ENCODE peak calls at places on chromosomes 4 and X, in eight cellular contexts. U, N, G, K, V, S, Z and H are unnamed samples.

GRCh38 chr4:151174784-151175183 is 75.4 kb downstream of the RPS3A start:
- DNase-seq in U (no peak), N (no peak), G (no peak), K (no peak), V (no peak), S (no peak), Z (no peak), H (no peak)

GRCh38 chr4:113773756-113774155 is 12.2 kb upstream of the CAMK2D start:
- DNase-seq in U (no peak), N (no peak), G (no peak), K (no peak), V (no peak), S (no peak), Z (no peak), H (no peak)

GRCh38 chr4:24211821-24212220 is 322.0 kb upstream of the PPARGC1A start:
- DNase-seq in U (no peak), N (no peak), G (no peak), K (no peak), V (no peak), S (no peak), Z (no peak), H (no peak)

GRCh38 chr4:79682801-79683217 is 274.8 kb upstream of the GK2 start:
- DNase-seq in U (no peak), N (no peak), G (no peak), K (no peak), V (no peak), S (no peak), Z (no peak), H (no peak)

GRCh38 chrX:131288738-131289511 is at the start of gene IGSF1:
- DNase-seq in U (no peak), N (no peak), G (peak), K (no peak), V (no peak), S (peak), Z (peak), H (peak)

GRCh38 chr4:4559596-4559995 is 17.7 kb upstream of the STX18 start:
- DNase-seq in U (no peak), N (no peak), G (no peak), K (no peak), V (no peak), S (no peak), Z (no peak), H (no peak)

GRCh38 chrX:103878466-103879151 is 46.6 kb upstream of the RAB9B start:
- DNase-seq in U (peak), N (no peak), G (peak), K (no peak), V (no peak), S (peak), Z (no peak), H (peak)

GRCh38 chr4:77593993-77594392 is 11.6 kb upstream of the CXCL13 start:
- DNase-seq in U (no peak), N (no peak), G (no peak), K (no peak), V (no peak), S (no peak), Z (no peak), H (no peak)

GRCh38 chr4:80184053-80184790 is 13.1 kb upstream of the PRDM8 start:
- DNase-seq in U (peak), N (no peak), G (peak), K (peak), V (peak), S (peak), Z (peak), H (peak)

GRCh38 chr4:103425406-103425805 is 227.3 kb upstream of the CENPE start:
- DNase-seq in U (no peak), N (no peak), G (no peak), K (no peak), V (no peak), S (no peak), Z (no peak), H (no peak)

GRCh38 chrX:106726485-106727437 is at the start of gene RNF128:
- DNase-seq in U (peak), N (peak), G (peak), K (peak), V (peak), S (peak), Z (peak), H (no peak)

GRCh38 chr4:183158062-183158461 is 59.0 kb downstream of the WWC2 start:
- DNase-seq in U (no peak), N (no peak), G (no peak), K (no peak), V (no peak), S (no peak), Z (no peak), H (no peak)

GRCh38 chr4:137116144-137116543 is 416.1 kb downstream of the PCDH18 start:
- DNase-seq in U (no peak), N (no peak), G (no peak), K (no peak), V (no peak), S (no peak), Z (no peak), H (no peak)

GRCh38 chr4:176309772-176310171 is 10.0 kb upstream of the SPCS3 start:
- DNase-seq in U (no peak), N (no peak), G (no peak), K (no peak), V (no peak), S (peak), Z (no peak), H (no peak)

GRCh38 chrX:83022020-83022419 is 486.1 kb upstream of the POU3F4 start:
- DNase-seq in U (no peak), N (no peak), G (no peak), K (no peak), V (no peak), S (peak), Z (no peak), H (no peak)

GRCh38 chr4:337143-337931 is at the start of gene ZNF141:
- DNase-seq in U (no peak), N (peak), G (peak), K (peak), V (peak), S (peak), Z (peak), H (no peak)
- TF ChIP-seq POLR2A in U (no peak), N (peak), G (peak), K (peak), V (no peak), S (peak), Z (peak), H (no peak)

GRCh38 chrX:71067727-71068051 is 445 bp downstream of the SNX12 start:
- DNase-seq in U (no peak), N (no peak), G (peak), K (no peak), V (peak), S (no peak), Z (no peak), H (no peak)

GRCh38 chrX:71067079-71067478 is 1.1 kb downstream of the SNX12 start:
- DNase-seq in U (no peak), N (no peak), G (no peak), K (no peak), V (no peak), S (no peak), Z (no peak), H (no peak)

GRCh38 chrX:71070531-71070930 is 2.4 kb upstream of the SNX12 start:
- DNase-seq in U (no peak), N (no peak), G (no peak), K (no peak), V (no peak), S (no peak), Z (no peak), H (no peak)

DNA sequence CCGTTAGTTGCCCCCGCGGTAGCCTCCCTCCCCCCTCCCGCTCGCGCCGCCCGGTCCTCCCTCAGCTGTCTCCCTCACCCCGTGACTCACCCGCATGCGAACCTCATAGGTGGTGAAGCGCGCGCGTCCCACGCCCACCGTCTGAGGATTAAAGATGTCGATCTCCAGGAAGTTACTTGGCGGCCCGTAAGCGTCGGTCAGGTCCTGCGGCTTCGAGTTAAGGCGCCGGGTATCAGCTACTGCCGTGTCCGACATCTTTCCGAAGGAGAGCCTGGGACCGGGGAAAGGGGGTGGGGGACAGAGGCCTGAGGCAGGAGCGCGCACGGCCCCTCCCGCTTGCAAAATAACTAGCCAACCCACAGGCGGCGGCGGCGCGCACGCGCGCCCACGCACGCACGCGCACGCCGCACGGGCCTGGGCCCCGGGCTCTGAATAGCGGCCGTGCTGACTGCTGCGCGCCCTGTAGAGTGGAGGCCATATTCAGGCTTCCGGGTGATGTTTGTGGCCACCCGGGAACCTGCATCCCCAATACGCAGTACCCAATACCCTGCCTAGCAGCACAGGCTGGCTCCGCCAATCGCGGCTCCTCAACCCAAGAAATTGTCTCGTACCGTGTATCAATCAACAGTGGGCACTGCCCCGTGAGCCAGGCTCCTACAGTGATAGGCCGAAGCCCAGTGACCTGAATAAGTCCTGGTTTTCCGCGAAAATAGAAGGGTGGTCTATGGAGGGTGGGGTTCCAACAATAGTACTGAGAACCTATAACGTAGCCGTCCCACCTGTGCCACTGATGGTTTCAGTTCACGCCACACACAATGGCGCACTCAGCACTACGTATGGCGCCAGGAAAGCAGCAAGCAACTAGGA is at the start of gene SNX12:
- DNase-seq in U (peak), N (peak), G (peak), K (peak), V (peak), S (peak), Z (peak), H (peak)
- TF ChIP-seq POLR2A in U (peak), N (no peak), G (peak), K (peak), V (no peak), S (peak), Z (peak), H (peak)

GRCh38 chrX:38315186-38315585 is 12.1 kb downstream of the RPGR start:
- DNase-seq in U (no peak), N (no peak), G (no peak), K (no peak), V (no peak), S (no peak), Z (no peak), H (no peak)

GRCh38 chrX:38313190-38313589 is 14.1 kb downstream of the RPGR start:
- DNase-seq in U (no peak), N (no peak), G (no peak), K (no peak), V (no peak), S (no peak), Z (no peak), H (no peak)

GRCh38 chrX:38311743-38312142 is 15.6 kb downstream of the RPGR start:
- DNase-seq in U (no peak), N (no peak), G (no peak), K (no peak), V (no peak), S (no peak), Z (no peak), H (no peak)

GRCh38 chrX:38318196-38318595 is 9.1 kb downstream of the RPGR start:
- DNase-seq in U (no peak), N (no peak), G (no peak), K (no peak), V (no peak), S (no peak), Z (no peak), H (no peak)

GRCh38 chrX:38312436-38312835 is 14.9 kb downstream of the RPGR start:
- DNase-seq in U (peak), N (no peak), G (no peak), K (no peak), V (no peak), S (peak), Z (no peak), H (no peak)
- TF ChIP-seq POLR2A in U (no peak), N (no peak), G (no peak), K (no peak), V (no peak), S (no peak), Z (no peak), H (no peak)

DNA sequence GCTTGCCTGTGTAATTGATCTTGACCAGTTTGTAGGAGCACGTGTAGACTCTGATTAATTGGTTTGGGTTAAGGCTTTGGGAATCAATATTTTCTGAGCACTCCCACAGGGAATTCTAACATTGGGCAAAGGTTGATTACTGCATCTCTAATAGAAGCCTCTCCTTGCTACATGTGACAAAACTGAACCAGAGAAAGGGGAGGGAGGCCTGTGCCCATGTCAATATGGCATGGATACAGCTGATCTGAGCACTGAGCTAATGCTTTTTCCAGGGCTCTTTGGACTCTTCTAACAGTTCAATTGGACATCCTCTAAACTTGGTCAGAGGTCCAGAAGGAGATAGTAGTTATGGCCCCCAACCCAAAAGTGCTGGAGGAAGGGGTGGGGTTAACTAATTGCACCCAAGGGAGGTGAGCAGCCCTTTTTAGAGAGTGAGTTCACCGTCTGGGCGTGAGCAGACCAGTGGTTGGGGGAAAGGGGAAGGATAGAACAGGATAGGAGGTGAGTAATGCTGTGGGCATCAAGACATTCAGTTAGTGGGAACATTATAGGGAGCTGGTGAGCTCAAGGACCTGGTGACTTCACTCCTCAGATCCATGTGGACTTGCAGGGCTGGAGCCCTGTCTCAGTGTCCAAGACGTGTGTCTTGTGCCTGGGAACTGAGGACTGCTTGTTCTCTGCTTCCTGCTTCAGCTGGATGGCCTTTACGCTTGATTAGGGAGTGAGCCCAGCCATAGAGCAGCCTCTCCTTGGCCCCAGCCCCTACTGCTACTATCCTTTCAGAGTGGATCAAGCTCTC is 22.8 kb downstream of the MSN start:
- DNase-seq in U (no peak), N (no peak), G (no peak), K (no peak), V (no peak), S (no peak), Z (no peak), H (peak)
- TF ChIP-seq POLR2A in U (no peak), N (no peak), G (no peak), K (no peak), V (no peak), S (no peak), Z (no peak), H (no peak)